ENCODE peak calls at places on chromosomes 12 and 14, in five cellular contexts. O, L, P, V and K are unnamed samples.

GRCh38 chr12:108269224-108269623 is 69.9 kb downstream of the CMKLR1 start:
- DNase-seq in O (no peak), L (no peak), P (no peak), V (no peak), K (no peak)

GRCh38 chr12:71938728-71939385 is at the start of gene TPH2:
- DNase-seq in O (no peak), L (peak; percentile 68), P (peak; percentile 56), V (no peak), K (no peak)

GRCh38 chr12:124636138-124636968 is 68.9 kb upstream of the NCOR2 start:
- DNase-seq in O (no peak), L (peak; percentile 46), P (no peak), V (no peak), K (no peak)

GRCh38 chr12:93234641-93235040 is 143.1 kb upstream of the NUDT4 start:
- DNase-seq in O (no peak), L (no peak), P (no peak), V (no peak), K (no peak)

GRCh38 chr12:11743333-11743732 is 93.9 kb downstream of the ETV6 start:
- DNase-seq in O (no peak), L (no peak), P (no peak), V (no peak), K (no peak)

GRCh38 chr14:33914676-33915516 is 36.0 kb downstream of the EGLN3 start:
- DNase-seq in O (no peak), L (peak; percentile 14), P (no peak), V (peak; percentile 8), K (no peak)

GRCh38 chr12:68345763-68346162 is 13.6 kb upstream of the MDM1 start:
- DNase-seq in O (no peak), L (no peak), P (no peak), V (no peak), K (no peak)

GRCh38 chr14:39102265-39102968 is 618 bp downstream of the SEC23A start:
- DNase-seq in O (no peak), L (peak; percentile 44), P (no peak), V (no peak), K (no peak)

GRCh38 chr12:40312982-40313576 is 88.3 kb downstream of the LRRK2 start:
- DNase-seq in O (no peak), L (peak; percentile 31), P (no peak), V (peak; percentile 13), K (no peak)

GRCh38 chr12:94586589-94587259 is 63.6 kb downstream of the TMCC3 start:
- DNase-seq in O (no peak), L (no peak), P (no peak), V (no peak), K (no peak)

GRCh38 chr14:39094515-39094914 is 8.5 kb downstream of the SEC23A start:
- DNase-seq in O (no peak), L (no peak), P (no peak), V (no peak), K (no peak)

GRCh38 chr12:12800406-12801180 is 12.6 kb upstream of the DDX47 start:
- DNase-seq in O (no peak), L (peak; percentile 74), P (no peak), V (peak; percentile 39), K (no peak)

GRCh38 chr12:67391034-67391433 is 121.9 kb downstream of the CAND1 start:
- DNase-seq in O (no peak), L (no peak), P (no peak), V (no peak), K (no peak)

GRCh38 chr14:54194501-54194900 is 202.3 kb upstream of the CDKN3 start:
- DNase-seq in O (no peak), L (no peak), P (no peak), V (no peak), K (no peak)

GRCh38 chr14:31829256-31829923 is 247.7 kb upstream of the ARHGAP5 start:
- DNase-seq in O (no peak), L (peak; percentile 91), P (no peak), V (no peak), K (no peak)

GRCh38 chr12:106739318-106739717 is 35.2 kb upstream of the RIC8B start:
- DNase-seq in O (no peak), L (no peak), P (no peak), V (no peak), K (no peak)

GRCh38 chr14:61196792-61197191 is 84.3 kb downstream of the TMEM30B start:
- DNase-seq in O (no peak), L (no peak), P (no peak), V (no peak), K (no peak)

GRCh38 chr14:69713127-69713800 is 53.7 kb upstream of the SRSF5 start:
- DNase-seq in O (no peak), L (no peak), P (no peak), V (no peak), K (no peak)

GRCh38 chr12:68246350-68246749 is 7.1 kb downstream of the IL22 start:
- DNase-seq in O (no peak), L (no peak), P (peak; percentile 36), V (no peak), K (no peak)

DNA sequence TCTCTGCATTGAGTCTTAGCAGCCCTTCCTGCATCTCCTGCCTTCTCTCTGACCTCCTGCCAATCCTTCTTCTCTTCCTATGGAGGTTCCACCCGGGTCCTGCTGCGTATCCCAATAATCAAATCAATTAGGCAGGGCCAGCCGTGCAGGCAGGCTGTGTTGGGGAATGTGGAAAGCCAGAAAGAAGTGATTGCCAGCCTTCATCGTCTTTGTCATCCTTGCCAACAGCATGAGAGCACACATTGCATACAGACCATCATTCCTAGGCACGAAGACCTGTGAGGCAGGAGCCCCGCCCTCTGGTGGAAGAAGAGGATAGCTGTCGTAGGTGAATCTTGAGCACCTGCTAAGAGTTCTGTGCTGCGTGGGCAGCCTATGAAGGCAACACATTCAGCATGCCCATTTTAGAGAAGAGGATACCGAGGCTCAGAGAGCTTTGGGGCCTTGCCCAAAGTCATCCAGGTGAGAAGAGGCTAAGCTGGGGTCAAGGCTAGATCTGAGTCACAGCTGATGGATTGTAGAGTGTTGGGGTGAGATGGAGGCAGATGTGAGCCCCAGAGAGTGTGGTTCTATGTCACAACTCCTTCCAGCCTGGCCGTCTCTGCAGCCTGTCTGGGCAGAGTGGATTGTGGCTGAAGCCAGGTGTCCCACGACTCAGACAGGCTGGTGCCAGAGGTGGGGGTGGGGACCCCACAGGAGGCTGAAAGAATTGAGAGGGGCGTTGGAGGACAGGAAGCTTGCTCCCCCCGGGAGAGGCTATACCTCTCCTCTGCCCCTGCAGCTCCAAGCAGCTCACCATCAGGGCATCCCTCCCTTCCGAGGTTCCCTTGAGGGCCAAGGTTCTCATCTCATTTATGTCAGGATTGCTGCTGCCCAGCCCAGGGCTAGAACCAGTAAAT is 12.7 kb downstream of the C14orf132 start:
- DNase-seq in O (no peak), L (peak; percentile 8), P (no peak), V (no peak), K (no peak)
- TF ChIP-seq CTCF in O (no peak), L (no peak), P (no peak), V (no peak), K (peak; percentile 67)

GRCh38 chr12:104285740-104286537 is 17.6 kb upstream of the EID3 start:
- DNase-seq in O (no peak), L (peak; percentile 70), P (no peak), V (no peak), K (no peak)
- H3K4me3 ChIP-seq in O (peak overlapping the region; percentile 77), L (no peak overlapping the region), P (peak overlapping the region; percentile 73), V (peak overlapping the region; percentile 80), K (no peak overlapping the region)

GRCh38 chr12:24360461-24360860 is 411.0 kb upstream of the SOX5 start:
- DNase-seq in O (no peak), L (no peak), P (no peak), V (no peak), K (no peak)

GRCh38 chr12:24361860-24362581 is 412.6 kb upstream of the SOX5 start:
- DNase-seq in O (no peak), L (no peak), P (no peak), V (no peak), K (no peak)

GRCh38 chr12:24360907-24361306 is 411.4 kb upstream of the SOX5 start:
- DNase-seq in O (no peak), L (peak; percentile 19), P (no peak), V (no peak), K (no peak)

GRCh38 chr12:24359418-24359817 is 409.9 kb upstream of the SOX5 start:
- DNase-seq in O (no peak), L (no peak), P (no peak), V (no peak), K (no peak)

DNA sequence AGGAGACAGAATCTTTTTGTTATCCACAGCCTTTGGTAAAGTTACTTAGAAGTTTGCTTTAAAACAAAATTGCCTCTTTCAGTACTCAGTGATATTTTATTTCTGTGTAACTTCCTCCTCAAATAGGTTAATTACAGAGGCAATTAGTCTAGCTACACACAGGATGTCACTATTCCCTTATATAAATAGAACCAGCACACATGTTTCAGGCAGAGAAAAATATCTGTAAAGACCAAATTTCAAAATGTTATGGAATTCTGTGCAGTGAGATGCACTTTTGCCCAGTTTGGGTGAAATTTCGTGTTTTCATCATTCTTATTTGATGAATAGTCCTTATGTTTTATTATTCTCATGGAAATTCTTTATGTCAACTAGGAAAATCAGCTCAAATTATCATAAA is 410.6 kb upstream of the SOX5 start:
- DNase-seq in O (no peak), L (peak; percentile 10), P (no peak), V (no peak), K (no peak)
- TF ChIP-seq CTCF in O (no peak), L (peak; percentile 42), P (no peak), V (no peak), K (no peak)

DNA sequence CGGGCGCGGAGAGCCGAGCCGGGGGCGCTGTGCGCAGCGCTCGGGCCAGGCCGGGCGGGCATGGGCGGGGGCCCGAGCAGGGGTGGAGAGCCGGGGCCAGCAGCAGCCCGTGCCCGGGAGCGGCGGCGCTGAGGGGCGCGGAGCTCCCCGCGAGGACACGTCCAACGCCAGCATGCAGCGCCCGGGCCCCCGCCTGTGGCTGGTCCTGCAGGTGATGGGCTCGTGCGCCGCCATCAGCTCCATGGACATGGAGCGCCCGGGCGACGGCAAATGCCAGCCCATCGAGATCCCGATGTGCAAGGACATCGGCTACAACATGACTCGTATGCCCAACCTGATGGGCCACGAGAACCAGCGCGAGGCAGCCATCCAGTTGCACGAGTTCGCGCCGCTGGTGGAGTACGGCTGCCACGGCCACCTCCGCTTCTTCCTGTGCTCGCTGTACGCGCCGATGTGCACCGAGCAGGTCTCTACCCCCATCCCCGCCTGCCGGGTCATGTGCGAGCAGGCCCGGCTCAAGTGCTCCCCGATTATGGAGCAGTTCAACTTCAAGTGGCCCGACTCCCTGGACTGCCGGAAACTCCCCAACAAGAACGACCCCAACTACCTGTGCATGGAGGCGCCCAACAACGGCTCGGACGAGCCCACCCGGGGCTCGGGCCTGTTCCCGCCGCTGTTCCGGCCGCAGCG is 652 bp downstream of the FZD10 start:
- DNase-seq in O (no peak), L (no peak), P (no peak), V (no peak), K (no peak)
- H3K4me3 ChIP-seq in O (no peak overlapping the region), L (no peak overlapping the region), P (peak overlapping the region; percentile 24), V (no peak overlapping the region), K (no peak overlapping the region)

GRCh38 chr12:57487597-57488396 is at the start of gene MARS1:
- DNase-seq in O (peak; percentile 86), L (peak; percentile 96), P (peak; percentile 94), V (peak; percentile 85), K (peak; percentile 94)

GRCh38 chr12:57490126-57490525 is 2.3 kb downstream of the MARS1 start:
- DNase-seq in O (no peak), L (no peak), P (no peak), V (no peak), K (no peak)

GRCh38 chr12:57489157-57489641 is 1.3 kb downstream of the MARS1 start:
- DNase-seq in O (no peak), L (peak; percentile 55), P (no peak), V (no peak), K (no peak)

GRCh38 chr12:57488397-57489156 is 709 bp downstream of the MARS1 start:
- DNase-seq in O (no peak), L (peak; percentile 35), P (no peak), V (no peak), K (no peak)

GRCh38 chr12:57491393-57492280 is 3.8 kb downstream of the MARS1 start:
- DNase-seq in O (no peak), L (no peak), P (no peak), V (no peak), K (no peak)
- TF ChIP-seq CTCF in O (no peak), L (peak; percentile 14), P (no peak), V (no peak), K (peak; percentile 34)